ENCODE peak calls at places on chromosomes 3 and 15, in seven cellular contexts. Q, C, P, G, M, X and S are unnamed samples.

GRCh38 chr3:56196700-56197099 is 271.6 kb downstream of the ERC2 start:
- DNase-seq in X (no peak), C (no peak), P (no peak), M (no peak), G (no peak), Q (no peak), S (peak)

GRCh38 chr15:67240235-67241131 is 14.0 kb downstream of the AAGAB start:
- DNase-seq in P (no peak), M (no peak), C (peak), Q (peak), X (peak), G (peak), S (no peak)

GRCh38 chr3:15356186-15356585 is 23.8 kb upstream of the SH3BP5 start:
- DNase-seq in P (no peak), G (no peak), C (no peak), X (peak), Q (no peak), M (no peak), S (no peak)

GRCh38 chr15:48144889-48145288 is 24.1 kb downstream of the SLC24A5 start:
- DNase-seq in Q (no peak), P (no peak), X (no peak), M (peak), C (no peak), G (peak), S (peak)

GRCh38 chr15:71748327-71748726 is 62.0 kb upstream of the NR2E3 start:
- DNase-seq in Q (peak), M (no peak), G (no peak), C (no peak), X (no peak), P (no peak), S (peak)

GRCh38 chr3:11582123-11582968 is 61.4 kb downstream of the VGLL4 start:
- DNase-seq in P (peak), M (peak), C (no peak), G (no peak), X (peak), Q (no peak), S (peak)

GRCh38 chr15:60871731-60872130 is 357.4 kb downstream of the RORA start:
- DNase-seq in P (no peak), Q (no peak), C (no peak), M (peak), X (peak), G (no peak), S (peak)

GRCh38 chr15:70632079-70632850 is 131.1 kb downstream of the UACA start:
- DNase-seq in M (peak), P (no peak), C (no peak), X (peak), Q (no peak), G (no peak), S (no peak)

GRCh38 chr3:137792633-137793271 is 28.6 kb downstream of the SOX14 start:
- DNase-seq in G (peak), X (peak), M (peak), Q (peak), P (no peak), C (no peak), S (peak)

GRCh38 chr15:59174846-59175831 is 31.5 kb upstream of the LDHAL6B start:
- DNase-seq in C (no peak), G (peak), Q (peak), X (peak), P (peak), M (peak), S (peak)

GRCh38 chr15:99509686-99510461 is 55.9 kb upstream of the MEF2A start:
- DNase-seq in P (no peak), X (no peak), Q (no peak), C (no peak), M (peak), G (no peak), S (no peak)

GRCh38 chr15:44530653-44531052 is 6.3 kb upstream of the EIF3J start:
- DNase-seq in M (no peak), X (no peak), C (no peak), G (no peak), P (no peak), Q (no peak), S (no peak)

GRCh38 chr15:93730724-93731123 is 500.6 kb upstream of the MCTP2 start:
- DNase-seq in G (no peak), P (no peak), C (no peak), Q (no peak), X (no peak), M (no peak), S (no peak)

GRCh38 chr3:13853978-13854296 is 25.9 kb downstream of the WNT7A start:
- DNase-seq in X (peak), G (no peak), C (no peak), P (no peak), M (no peak), Q (no peak), S (no peak)

GRCh38 chr3:133910422-133910821 is 14.7 kb upstream of the RAB6B start:
- DNase-seq in G (no peak), M (no peak), Q (no peak), X (no peak), P (no peak), C (no peak), S (no peak)
- TF ChIP-seq CTCF in G (peak), M (peak), Q (no peak), X (no peak), P (no peak), C (no peak), S (peak)

DNA sequence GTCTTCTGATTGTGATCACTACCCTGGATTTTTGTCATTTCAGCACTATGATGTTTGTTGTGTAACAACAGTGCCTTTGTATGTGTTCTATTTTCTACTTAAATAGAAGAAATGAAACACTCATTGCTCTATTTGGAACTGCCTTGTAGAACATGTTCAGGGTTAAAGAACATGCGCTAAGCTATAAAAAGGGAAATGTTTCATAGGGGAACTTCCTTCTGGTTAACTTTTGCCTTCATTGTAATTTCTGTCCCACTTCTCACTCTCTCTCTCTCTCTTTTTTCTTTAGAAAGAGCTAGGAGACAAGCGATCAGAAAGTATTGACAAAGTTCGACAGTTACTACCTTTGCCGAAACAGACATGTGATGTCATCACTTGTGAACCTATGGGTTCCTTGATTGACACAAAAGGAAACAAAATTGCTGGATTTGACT is at the start of gene P2RY12:
- DNase-seq in G (no peak), C (no peak), M (no peak), X (no peak), Q (no peak), P (no peak), S (no peak)
- H3K4me3 ChIP-seq in G (no peak), C (no peak), M (no peak), X (no peak), Q (no peak), P (peak), S (no peak)

DNA sequence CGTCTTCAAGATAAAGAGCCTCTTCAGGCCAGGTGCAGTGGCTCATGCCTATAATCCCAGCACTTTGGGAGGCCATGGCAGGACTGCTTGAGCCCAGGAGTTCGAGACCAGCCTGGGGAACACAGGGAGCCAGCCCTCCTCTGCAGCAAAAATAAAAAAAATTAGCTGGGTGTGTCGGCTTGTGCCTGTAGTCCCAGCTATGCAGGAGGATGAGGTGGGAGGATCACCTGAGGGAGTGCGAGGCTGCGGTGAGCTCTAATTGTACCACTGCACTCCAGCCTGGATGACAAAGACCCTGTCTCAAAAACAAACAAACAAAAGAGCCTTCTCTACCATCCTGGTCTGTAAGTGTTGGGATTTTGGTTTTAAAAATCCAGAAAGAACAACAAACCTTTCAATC is 11.1 kb downstream of the WDR53 start:
- DNase-seq in M (no peak), Q (no peak), X (no peak), G (no peak), P (no peak), C (no peak), S (no peak)
- TF ChIP-seq CTCF in M (no peak), Q (no peak), X (no peak), G (no peak), P (no peak), C (no peak), S (no peak)

DNA sequence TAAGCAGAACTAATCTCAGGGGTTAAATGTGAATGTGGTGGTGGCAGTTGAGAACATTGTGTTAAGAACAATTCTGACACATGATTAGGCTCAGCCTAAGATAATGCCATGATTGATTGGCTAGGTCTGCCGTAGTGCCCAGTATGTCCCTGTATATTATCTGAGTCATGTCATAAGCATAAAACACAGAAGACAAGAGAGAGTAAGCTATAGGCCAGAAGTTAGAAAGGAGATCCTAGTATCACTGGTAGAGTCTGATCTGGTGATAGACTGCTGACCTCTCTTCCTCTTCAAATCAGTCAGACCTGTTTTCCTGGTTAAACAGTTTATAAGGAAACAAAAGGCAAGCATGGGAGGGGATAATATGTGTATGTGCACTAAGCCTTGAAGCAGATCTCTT is 30.1 kb upstream of the ATP8B4 start:
- DNase-seq in C (no peak), G (no peak), P (no peak), Q (no peak), X (no peak), M (no peak), S (no peak)
- H3K4me3 ChIP-seq in C (no peak), G (no peak), P (no peak), Q (no peak), X (no peak), M (no peak), S (no peak)

GRCh38 chr15:96326551-96327154 is 3.8 kb upstream of the NR2F2 start:
- DNase-seq in X (peak), P (peak), C (no peak), Q (peak), M (peak), G (peak), S (peak)

GRCh38 chr15:96325579-96326331 is 4.7 kb upstream of the NR2F2 start:
- DNase-seq in X (peak), Q (peak), M (peak), P (no peak), G (no peak), C (no peak), S (peak)

GRCh38 chr15:96328101-96328958 is 2.2 kb upstream of the NR2F2 start:
- DNase-seq in G (no peak), C (no peak), X (no peak), Q (no peak), P (no peak), M (peak), S (peak)

GRCh38 chr15:96329403-96329981 is 1.0 kb upstream of the NR2F2 start:
- DNase-seq in M (peak), X (no peak), P (no peak), C (no peak), Q (peak), G (no peak), S (peak)

DNA sequence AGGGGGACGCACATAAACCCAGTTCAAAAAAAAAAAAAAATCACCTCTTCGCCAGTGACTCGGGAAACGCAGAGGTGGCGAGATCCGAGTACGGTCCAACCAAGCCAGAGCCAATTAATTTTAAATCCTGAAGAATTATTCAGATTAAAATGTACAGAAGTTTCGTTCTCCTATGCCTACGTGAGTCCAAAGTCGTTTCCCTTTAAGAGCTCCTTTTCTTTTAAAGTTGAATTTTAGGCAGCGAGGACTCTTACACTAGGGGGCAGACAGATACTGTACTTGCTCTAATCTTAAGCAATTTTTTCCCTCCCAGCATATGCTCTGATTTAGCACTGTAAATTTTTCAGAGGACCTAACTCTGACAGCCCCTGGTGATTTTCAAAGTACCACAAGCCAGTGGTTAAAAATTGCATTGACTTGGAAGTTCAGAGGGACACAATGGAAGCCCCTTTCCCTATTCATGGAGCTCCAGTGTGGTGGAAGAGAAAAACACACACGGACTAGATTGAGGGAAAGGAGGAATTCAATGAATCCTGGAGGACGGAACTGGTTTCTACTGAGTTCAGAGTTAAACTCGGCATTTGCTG is 3.3 kb upstream of the NR2F2 start:
- DNase-seq in G (peak), P (no peak), M (peak), C (no peak), X (peak), Q (peak), S (peak)
- TF ChIP-seq CTCF in G (peak), P (peak), M (peak), C (no peak), X (peak), Q (peak), S (peak)

GRCh38 chr3:167166594-167167253 is 213.4 kb downstream of the ZBBX start:
- DNase-seq in G (no peak), M (no peak), P (no peak), Q (no peak), C (no peak), X (no peak), S (no peak)

GRCh38 chr3:167167491-167167890 is 212.6 kb downstream of the ZBBX start:
- DNase-seq in G (no peak), C (no peak), M (no peak), Q (no peak), P (no peak), X (no peak), S (no peak)

GRCh38 chr3:167166012-167166411 is 214.1 kb downstream of the ZBBX start:
- DNase-seq in C (no peak), X (no peak), G (no peak), P (no peak), Q (no peak), M (no peak), S (no peak)

GRCh38 chr3:167163580-167163979 is 216.5 kb downstream of the ZBBX start:
- DNase-seq in P (no peak), M (no peak), G (no peak), Q (no peak), X (no peak), C (no peak), S (no peak)

DNA sequence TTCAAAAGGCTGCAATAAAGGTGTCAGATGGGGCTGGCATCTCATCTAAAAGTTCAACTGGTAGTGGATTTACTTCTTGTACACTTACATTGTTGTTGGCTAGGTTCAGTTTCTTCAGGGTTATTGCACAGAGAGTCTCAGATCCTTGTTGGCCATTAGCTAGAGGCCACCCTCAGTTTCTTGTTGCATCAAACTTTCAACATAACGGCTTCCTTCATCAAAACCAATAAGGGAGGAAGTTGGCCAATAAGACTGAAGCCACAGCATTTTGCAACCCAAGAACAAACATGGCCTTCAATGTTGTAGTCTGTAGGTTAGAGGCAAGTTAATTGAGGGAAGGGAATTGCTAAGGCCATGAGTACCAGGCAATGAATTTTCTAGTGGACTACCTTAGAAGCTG is 218.0 kb downstream of the ZBBX start:
- DNase-seq in C (no peak), X (no peak), Q (no peak), P (no peak), M (no peak), G (no peak), S (no peak)
- H3K4me3 ChIP-seq in C (no peak), X (no peak), Q (no peak), P (no peak), M (no peak), G (no peak), S (no peak)

DNA sequence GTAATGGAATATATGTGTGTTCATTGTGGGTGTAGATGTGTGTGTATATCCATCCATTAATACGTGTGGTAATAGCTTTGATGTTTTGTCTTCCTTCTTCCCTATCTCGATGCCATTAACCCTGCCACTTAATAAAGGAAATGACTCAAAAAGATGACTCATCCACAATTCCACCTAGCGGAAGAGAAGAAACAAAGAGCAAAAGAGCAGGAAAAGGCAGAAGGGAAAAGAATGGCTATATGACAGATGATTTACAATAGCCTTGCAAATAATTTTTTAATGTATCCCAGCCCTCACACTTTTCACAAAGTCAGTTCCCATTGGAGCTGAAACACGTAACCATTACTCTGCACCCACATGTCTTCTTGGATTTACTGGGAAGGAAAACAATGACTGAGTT is 197.1 kb downstream of the KCNAB1 start:
- DNase-seq in G (no peak), P (no peak), X (peak), M (peak), Q (peak), C (no peak), S (peak)
- TF ChIP-seq CTCF in G (no peak), P (peak), X (no peak), M (no peak), Q (no peak), C (no peak), S (no peak)

DNA sequence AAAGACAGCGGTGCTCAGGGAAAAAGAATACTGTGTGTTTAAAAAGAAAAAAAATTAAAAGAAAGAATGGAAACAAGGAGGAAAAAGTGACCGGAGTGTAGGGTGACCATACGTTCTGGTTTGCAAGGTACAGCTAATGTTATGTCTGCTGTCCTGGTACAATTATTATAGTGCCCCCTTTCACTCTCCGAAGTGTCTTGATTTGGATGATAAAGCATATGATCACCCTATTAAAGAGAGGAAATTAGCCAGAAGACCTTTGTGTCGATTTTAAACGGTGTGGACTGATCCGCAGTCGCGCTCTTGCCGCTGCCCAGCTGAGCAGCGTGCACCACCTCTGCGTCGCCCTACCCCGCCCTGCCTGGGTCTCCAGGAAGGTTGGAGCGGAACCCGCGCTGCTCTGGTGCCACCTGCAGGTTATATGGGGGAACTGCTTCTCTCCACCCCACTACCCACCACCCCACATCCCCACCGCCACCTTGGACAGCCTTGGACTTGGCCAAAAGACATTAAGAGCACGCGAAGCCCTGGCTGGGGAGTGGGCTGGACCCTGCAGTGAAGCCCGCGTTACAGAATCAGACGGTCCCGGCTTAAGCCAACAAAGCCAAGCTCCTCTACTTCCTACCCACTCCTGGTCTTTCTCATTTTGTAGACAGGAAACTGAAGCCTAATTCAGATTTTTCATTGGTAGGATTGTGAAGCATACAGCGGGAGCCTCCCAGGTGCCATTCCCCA is 41.2 kb upstream of the UBE2Q2 start:
- DNase-seq in Q (peak), X (peak), P (peak), M (peak), G (peak), C (peak), S (peak)
- H3K4me3 ChIP-seq in Q (peak), X (no peak), P (peak), M (peak), G (peak), C (no peak), S (peak)

GRCh38 chr3:38164136-38164965 is 986 bp upstream of the OXSR1 start:
- DNase-seq in G (no peak), X (no peak), Q (no peak), C (no peak), P (no peak), M (no peak), S (no peak)

GRCh38 chr3:38164966-38165721 is at the start of gene OXSR1:
- DNase-seq in Q (peak), G (peak), X (peak), P (peak), M (peak), C (peak), S (peak)

GRCh38 chr3:38158472-38158871 is 6.9 kb upstream of the OXSR1 start:
- DNase-seq in X (no peak), G (no peak), C (no peak), M (no peak), P (no peak), Q (no peak), S (no peak)

GRCh38 chr3:38165722-38166387 is 518 bp downstream of the OXSR1 start:
- DNase-seq in X (peak), C (no peak), M (no peak), G (no peak), Q (peak), P (peak), S (peak)

DNA sequence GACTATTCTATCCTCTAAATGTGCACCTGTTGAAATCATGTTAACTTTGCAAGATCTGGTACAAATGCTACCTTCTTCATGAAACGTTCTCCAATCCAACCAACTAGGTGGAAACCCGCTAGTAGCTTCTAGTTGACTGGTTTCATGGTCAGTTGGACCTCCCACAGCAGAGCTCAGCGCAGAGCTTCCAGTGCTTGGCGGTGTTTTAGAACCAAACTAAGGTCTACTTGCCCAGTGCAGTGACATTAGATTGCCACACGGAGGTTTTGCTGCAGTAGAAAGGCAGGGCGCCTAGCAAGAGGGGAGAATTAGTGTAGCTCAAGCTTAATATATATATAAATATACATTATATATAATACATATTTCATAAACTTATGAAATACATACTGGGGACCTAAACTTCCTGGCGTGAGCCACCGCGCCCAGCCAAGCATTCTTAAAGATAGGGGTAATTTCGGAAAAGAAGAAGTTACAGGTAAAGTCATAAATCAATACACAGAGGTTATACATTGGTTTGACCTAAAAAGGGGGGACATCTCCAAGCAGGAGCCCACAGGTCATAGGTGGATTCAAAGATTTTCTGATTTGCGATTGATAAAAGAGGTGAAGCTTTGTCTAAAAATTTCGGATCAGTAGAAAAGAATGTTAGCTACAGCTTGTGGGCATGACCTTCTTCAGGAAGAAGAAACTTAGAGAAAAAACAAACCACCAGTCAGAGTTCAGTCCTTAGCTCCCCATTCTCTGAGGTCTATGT is 2.0 kb upstream of the OXSR1 start:
- DNase-seq in C (peak), G (peak), M (no peak), P (no peak), Q (peak), X (peak), S (no peak)
- TF ChIP-seq CTCF in C (peak), G (no peak), M (peak), P (no peak), Q (no peak), X (peak), S (no peak)